ENCODE peak calls at places on chromosome 5, in ten cellular contexts. V is upper lobe of left lung, N is NCI-H1105 treated with DMSO at 0.1 percent for 48 hours, X is neural progenitor cell, E is endodermal cell, M is mucosa of gallbladder, Y is KG1, I is GF-D8, Z is hypothalamus, S is T-helper 17 cell. J is an unnamed sample.

GRCh38 chr5:93582677-93583524 is at the start of gene NR2F1:
- DNase-seq in V (peak), N (peak), X (peak), E (peak), M (peak), Y (no peak), I (no peak), Z (peak), S (no peak), J (no peak)

GRCh38 chr5:67315082-67315801 is 118.6 kb upstream of the CD180 start:
- DNase-seq in V (no peak), N (no peak), X (peak), E (peak), M (no peak), Y (no peak), I (no peak), Z (peak), S (no peak), J (no peak)

GRCh38 chr5:38258319-38259061 is at the start of gene EGFLAM:
- DNase-seq in V (no peak), N (peak), X (peak), E (peak), M (no peak), Y (no peak), I (no peak), Z (no peak), S (no peak), J (no peak)

GRCh38 chr5:129554134-129554904 is 94.2 kb downstream of the ADAMTS19 start:
- DNase-seq in V (no peak), N (no peak), X (no peak), E (no peak), M (no peak), Y (no peak), I (no peak), Z (no peak), S (no peak), J (no peak)

GRCh38 chr5:150672237-150672883 is 11.3 kb downstream of the MYOZ3 start:
- DNase-seq in V (peak), N (no peak), X (peak), E (peak), M (no peak), Y (peak), I (peak), Z (no peak), S (no peak), J (no peak)

GRCh38 chr5:15752886-15753285 is 252.9 kb downstream of the FBXL7 start:
- DNase-seq in V (no peak), N (no peak), X (no peak), E (no peak), M (peak), Y (no peak), I (no peak), Z (peak), S (no peak), J (no peak)

GRCh38 chr5:156402387-156402921 is 75.5 kb downstream of the SGCD start:
- DNase-seq in V (no peak), N (no peak), X (peak), E (peak), M (no peak), Y (no peak), I (no peak), Z (no peak), S (no peak), J (no peak)

GRCh38 chr5:27476356-27476988 is 438.1 kb upstream of the CDH9 start:
- DNase-seq in V (no peak), N (no peak), X (no peak), E (no peak), M (no peak), Y (no peak), I (no peak), Z (no peak), S (no peak), J (no peak)

GRCh38 chr5:149576021-149576420 is 5.3 kb upstream of the ARHGEF37 start:
- DNase-seq in V (no peak), N (no peak), X (no peak), E (no peak), M (no peak), Y (no peak), I (no peak), Z (no peak), S (no peak), J (no peak)

GRCh38 chr5:135569755-135570452 is 8.9 kb downstream of the CXCL14 start:
- DNase-seq in V (peak), N (peak), X (peak), E (peak), M (no peak), Y (no peak), I (no peak), Z (no peak), S (no peak), J (no peak)

GRCh38 chr5:88826959-88827585 is 55.9 kb downstream of the MEF2C start:
- DNase-seq in V (peak), N (no peak), X (no peak), E (no peak), M (peak), Y (peak), I (peak), Z (no peak), S (no peak), J (no peak)

GRCh38 chr5:74575741-74576538 is 64.6 kb downstream of the ENC1 start:
- DNase-seq in V (peak), N (no peak), X (no peak), E (no peak), M (no peak), Y (no peak), I (no peak), Z (no peak), S (no peak), J (no peak)

GRCh38 chr5:19771174-19771835 is 216.7 kb downstream of the CDH18 start:
- DNase-seq in V (no peak), N (no peak), X (no peak), E (peak), M (no peak), Y (no peak), I (no peak), Z (no peak), S (no peak), J (no peak)

GRCh38 chr5:10441992-10442435 is 335 bp downstream of the ROPN1L start:
- DNase-seq in V (no peak), N (no peak), X (no peak), E (peak), M (no peak), Y (no peak), I (no peak), Z (no peak), S (no peak), J (no peak)

GRCh38 chr5:143207563-143208364 is 195.7 kb downstream of the NR3C1 start:
- DNase-seq in V (no peak), N (no peak), X (no peak), E (no peak), M (no peak), Y (no peak), I (no peak), Z (no peak), S (no peak), J (no peak)

GRCh38 chr5:115629903-115630302 is 4.1 kb upstream of the TMED7 start:
- DNase-seq in V (no peak), N (no peak), X (no peak), E (no peak), M (no peak), Y (no peak), I (no peak), Z (no peak), S (no peak), J (no peak)

GRCh38 chr5:56264417-56265025 is 31.4 kb upstream of the ANKRD55 start:
- DNase-seq in V (peak), N (peak), X (peak), E (peak), M (peak), Y (no peak), I (no peak), Z (no peak), S (no peak), J (no peak)

GRCh38 chr5:139474815-139475791 is 4.3 kb downstream of the SMIM33 start:
- DNase-seq in V (peak), N (no peak), X (no peak), E (no peak), M (no peak), Y (no peak), I (peak), Z (no peak), S (no peak), J (no peak)

GRCh38 chr5:86977185-86977584 is 290.5 kb upstream of the RASA1 start:
- DNase-seq in V (no peak), N (no peak), X (no peak), E (no peak), M (no peak), Y (no peak), I (no peak), Z (no peak), S (no peak), J (no peak)

GRCh38 chr5:57117601-57118000 is 56.3 kb upstream of the GPBP1 start:
- DNase-seq in V (no peak), N (no peak), X (no peak), E (no peak), M (no peak), Y (no peak), I (no peak), Z (no peak), S (peak), J (no peak)

GRCh38 chr5:113267361-113267900 is 167.4 kb downstream of the TSSK1B start:
- DNase-seq in V (no peak), N (no peak), X (no peak), E (peak), M (no peak), Y (no peak), I (no peak), Z (no peak), S (no peak), J (no peak)

GRCh38 chr5:137492321-137492720 is 6.8 kb downstream of the SPOCK1 start:
- DNase-seq in V (no peak), N (no peak), X (no peak), E (no peak), M (no peak), Y (no peak), I (no peak), Z (no peak), S (no peak), J (no peak)

GRCh38 chr5:37888476-37888875 is 48.6 kb upstream of the GDNF start:
- DNase-seq in V (no peak), N (no peak), X (no peak), E (no peak), M (no peak), Y (no peak), I (no peak), Z (no peak), S (no peak), J (no peak)

GRCh38 chr5:78627175-78627574 is 21.4 kb downstream of the LHFPL2 start:
- DNase-seq in V (no peak), N (no peak), X (no peak), E (peak), M (no peak), Y (no peak), I (no peak), Z (no peak), S (no peak), J (no peak)

GRCh38 chr5:144198386-144198785 is 27.7 kb downstream of the KCTD16 start:
- DNase-seq in V (no peak), N (no peak), X (no peak), E (no peak), M (no peak), Y (no peak), I (no peak), Z (no peak), S (no peak), J (no peak)

GRCh38 chr5:27144456-27144855 is 106.1 kb upstream of the CDH9 start:
- DNase-seq in V (no peak), N (no peak), X (no peak), E (no peak), M (no peak), Y (no peak), I (no peak), Z (no peak), S (no peak), J (no peak)

GRCh38 chr5:76986828-76987526 is 34.1 kb downstream of the CRHBP start:
- DNase-seq in V (no peak), N (peak), X (peak), E (peak), M (peak), Y (no peak), I (no peak), Z (no peak), S (no peak), J (no peak)

J was measured in suprapubic skin.